ENCODE peak calls at places on chromosomes 11 and 22, in six cellular contexts. F is CD8-positive, alpha-beta T cell; Z is GM20000; L is SK-N-SH; G is fibroblast of lung; H is choroid plexus epithelial cell. B is an unnamed sample.
A peak's percentile ranks its signal among the peaks of the same experiment; 100 is the strongest.

GRCh38 chr11:131533164-131533563 is 162.7 kb downstream of the NTM start:
- DNase-seq in F (no peak), Z (no peak), L (no peak), G (no peak), H (no peak), B (no peak)

GRCh38 chr11:67271548-67272284 is 5.4 kb downstream of the GRK2 start:
- DNase-seq in F (no peak), Z (no peak), L (no peak), G (no peak), H (no peak), B (no peak)

GRCh38 chr11:57153448-57153847 is 28.3 kb upstream of the LRRC55 start:
- DNase-seq in F (no peak), Z (no peak), L (no peak), G (no peak), H (no peak), B (no peak)

GRCh38 chr11:72646024-72646423 is 28.2 kb downstream of the PDE2A start:
- DNase-seq in F (no peak), Z (no peak), L (no peak), G (no peak), H (no peak), B (no peak)

GRCh38 chr11:77047007-77047927 is 13.1 kb downstream of the B3GNT6 start:
- DNase-seq in F (peak; percentile 64), Z (peak; percentile 85), L (peak; percentile 82), G (peak; percentile 96), H (peak; percentile 95), B (peak; percentile 95)

GRCh38 chr22:39512026-39512425 is 8.3 kb upstream of the ATF4 start:
- DNase-seq in F (no peak), Z (no peak), L (no peak), G (no peak), H (no peak), B (no peak)

GRCh38 chr22:23353696-23354095 is 173.4 kb downstream of the BCR start:
- DNase-seq in F (no peak), Z (no peak), L (no peak), G (no peak), H (no peak), B (no peak)

GRCh38 chr11:102469196-102469821 is 16.7 kb upstream of the TMEM123 start:
- DNase-seq in F (no peak), Z (no peak), L (no peak), G (peak; percentile 70), H (peak; percentile 84), B (peak; percentile 76)

GRCh38 chr11:120566176-120566575 is 54.6 kb downstream of the GRIK4 start:
- DNase-seq in F (no peak), Z (no peak), L (no peak), G (no peak), H (peak; percentile 47), B (peak; percentile 19)

GRCh38 chr11:12889243-12889642 is 119.9 kb upstream of the RASSF10 start:
- DNase-seq in F (no peak), Z (no peak), L (no peak), G (peak; percentile 67), H (peak; percentile 85), B (peak; percentile 75)
- TF ChIP-seq CTCF in F (no peak), Z (no peak), L (no peak), G (no peak), H (no peak), B (no peak)

GRCh38 chr22:46536559-46537220 is 730 bp downstream of the CELSR1 start:
- DNase-seq in F (no peak), Z (peak; percentile 74), L (peak; percentile 66), G (no peak), H (no peak), B (no peak)
- TF ChIP-seq CTCF in F (no peak), Z (no peak), L (no peak), G (no peak), H (no peak), B (no peak)

DNA sequence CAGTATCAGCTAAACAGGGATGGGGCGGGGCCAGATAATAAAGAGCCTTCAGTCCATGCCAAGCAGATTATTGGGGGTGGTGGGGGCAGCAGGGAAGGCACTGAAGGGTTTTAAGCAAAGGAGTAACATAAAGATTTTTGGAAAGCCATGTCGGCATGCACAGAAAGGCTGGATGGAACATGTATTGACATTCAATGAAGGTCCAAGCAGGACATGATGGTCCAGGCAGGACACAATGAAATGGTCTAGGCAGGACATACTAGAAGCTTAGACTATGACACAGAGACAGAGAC is 37.0 kb downstream of the RTL6 start:
- DNase-seq in F (no peak), Z (no peak), L (no peak), G (no peak), H (no peak), B (no peak)
- TF ChIP-seq CTCF in F (no peak), Z (no peak), L (no peak), G (no peak), H (no peak), B (no peak)

GRCh38 chr11:66115638-66116410 is 45.8 kb downstream of the PACS1 start:
- DNase-seq in F (no peak), Z (peak; percentile 64), L (no peak), G (no peak), H (no peak), B (peak; percentile 35)
- TF ChIP-seq CTCF in F (no peak), Z (no peak), L (no peak), G (no peak), H (no peak), B (no peak)

DNA sequence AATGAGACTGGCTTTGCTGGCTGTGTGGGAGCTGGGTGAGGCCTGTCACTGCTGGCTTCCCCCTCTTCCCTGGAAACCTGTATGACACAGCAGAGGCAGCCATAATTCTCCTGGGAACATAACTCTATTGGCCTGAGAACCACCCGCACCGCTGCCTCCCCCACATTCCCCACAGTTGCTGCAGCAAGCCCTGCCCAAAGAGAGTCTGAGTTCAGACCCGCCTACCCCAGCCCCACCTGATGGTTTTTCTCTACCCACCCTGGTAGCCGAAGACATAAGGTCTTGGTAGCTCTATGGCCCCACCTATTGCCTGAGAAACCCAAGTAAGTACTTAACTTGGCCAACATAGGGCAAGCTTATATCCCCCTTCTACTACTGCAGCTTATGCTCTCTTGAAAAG is 174.8 kb downstream of the C11orf91 start:
- DNase-seq in F (no peak), Z (no peak), L (no peak), G (no peak), H (no peak), B (no peak)
- TF ChIP-seq CTCF in F (no peak), Z (no peak), L (no peak), G (no peak), H (no peak), B (no peak)